ENCODE peak calls at places on chromosomes 12 and 14, in nine cellular contexts. A is cardiac muscle cell, V is MCF 10A, L is upper lobe of right lung, F is Calu3, K is transverse colon, E is HFFc6, W is B cell, J is tibial nerve. D is an unnamed sample.

GRCh38 chr12:130483616-130484180 is 146.0 kb downstream of the PIWIL1 start:
- DNase-seq in A (no peak), V (no peak), E (no peak), L (no peak), W (no peak), J (no peak), K (no peak), F (no peak), D (no peak)

GRCh38 chr12:47017041-47017713 is 62.2 kb upstream of the PCED1B start:
- DNase-seq in A (no peak), E (no peak), W (no peak), J (no peak), L (no peak), V (no peak), F (no peak), K (no peak), D (no peak)

GRCh38 chr12:131639270-131639940 is 71.5 kb upstream of the SFSWAP start:
- DNase-seq in E (no peak), L (no peak), A (no peak), V (no peak), K (no peak), F (no peak), J (no peak), W (no peak), D (no peak)

GRCh38 chr12:82524020-82524419 is 162.7 kb upstream of the TMTC2 start:
- DNase-seq in W (no peak), V (no peak), L (no peak), A (no peak), J (no peak), K (no peak), E (no peak), F (peak), D (no peak)

GRCh38 chr12:95168746-95169145 is 48.5 kb downstream of the FGD6 start:
- DNase-seq in F (no peak), L (no peak), A (no peak), J (no peak), V (no peak), W (no peak), K (no peak), E (no peak), D (no peak)

GRCh38 chr12:30700216-30700900 is 4.7 kb upstream of the IPO8 start:
- DNase-seq in F (no peak), K (no peak), V (no peak), E (no peak), J (no peak), W (no peak), L (no peak), A (peak), D (no peak)

GRCh38 chr14:92958373-92959188 is 35.6 kb downstream of the CHGA start:
- DNase-seq in A (no peak), K (no peak), F (no peak), V (no peak), E (no peak), W (no peak), L (no peak), J (no peak), D (no peak)

GRCh38 chr12:75969768-75970167 is 61.8 kb downstream of the PHLDA1 start:
- DNase-seq in A (peak), K (no peak), E (no peak), F (no peak), V (peak), L (no peak), J (no peak), W (no peak), D (no peak)

GRCh38 chr12:29639893-29640495 is 142.5 kb upstream of the OVCH1 start:
- DNase-seq in V (no peak), L (no peak), K (no peak), W (no peak), J (no peak), F (no peak), E (no peak), A (peak), D (no peak)

GRCh38 chr14:36656769-36657408 is 4.8 kb upstream of the PAX9 start:
- DNase-seq in F (no peak), V (no peak), J (no peak), E (no peak), A (no peak), L (no peak), K (no peak), W (no peak), D (no peak)

GRCh38 chr14:92986254-92987147 is 63.6 kb downstream of the CHGA start:
- DNase-seq in F (peak), V (peak), A (peak), L (no peak), J (no peak), K (no peak), E (peak), W (no peak), D (no peak)

GRCh38 chr14:44778562-44778961 is 183.2 kb downstream of the KLHL28 start:
- DNase-seq in E (no peak), V (no peak), F (no peak), J (no peak), A (peak), K (no peak), W (no peak), L (no peak), D (no peak)

GRCh38 chr12:4450551-4451112 is 5.0 kb upstream of the FGF6 start:
- DNase-seq in L (no peak), V (no peak), K (no peak), W (no peak), F (no peak), E (no peak), J (no peak), A (no peak), D (peak)

GRCh38 chr14:104820669-104821228 is 19.8 kb downstream of the ZBTB42 start:
- DNase-seq in J (no peak), W (no peak), E (peak), F (peak), K (peak), V (peak), L (peak), A (peak), D (peak)
- TF ChIP-seq CTCF in J (peak), W (no peak), E (peak), F (peak), K (peak), V (peak), L (peak), A (peak), D (peak)

GRCh38 chr14:103296987-103297386 is 37.0 kb upstream of the EIF5 start:
- DNase-seq in K (no peak), F (no peak), W (no peak), L (no peak), E (no peak), J (no peak), A (no peak), V (no peak), D (no peak)
- TF ChIP-seq CTCF in K (no peak), F (no peak), W (no peak), L (no peak), E (peak), J (no peak), A (no peak), V (no peak), D (no peak)

GRCh38 chr14:59278111-59278510 is 89.6 kb downstream of the DAAM1 start:
- DNase-seq in A (peak), E (peak), J (no peak), K (no peak), V (peak), L (no peak), W (no peak), F (peak), D (no peak)

GRCh38 chr14:59274991-59275391 is 86.5 kb downstream of the DAAM1 start:
- DNase-seq in L (peak), A (no peak), V (peak), J (no peak), E (no peak), W (peak), F (peak), K (no peak), D (no peak)

GRCh38 chr14:59276235-59276634 is 87.8 kb downstream of the DAAM1 start:
- DNase-seq in K (no peak), V (no peak), A (no peak), E (no peak), F (no peak), W (no peak), J (no peak), L (no peak), D (no peak)

GRCh38 chr14:59275668-59276067 is 87.2 kb downstream of the DAAM1 start:
- DNase-seq in L (no peak), A (peak), W (no peak), K (no peak), J (no peak), F (no peak), V (peak), E (peak), D (no peak)

DNA sequence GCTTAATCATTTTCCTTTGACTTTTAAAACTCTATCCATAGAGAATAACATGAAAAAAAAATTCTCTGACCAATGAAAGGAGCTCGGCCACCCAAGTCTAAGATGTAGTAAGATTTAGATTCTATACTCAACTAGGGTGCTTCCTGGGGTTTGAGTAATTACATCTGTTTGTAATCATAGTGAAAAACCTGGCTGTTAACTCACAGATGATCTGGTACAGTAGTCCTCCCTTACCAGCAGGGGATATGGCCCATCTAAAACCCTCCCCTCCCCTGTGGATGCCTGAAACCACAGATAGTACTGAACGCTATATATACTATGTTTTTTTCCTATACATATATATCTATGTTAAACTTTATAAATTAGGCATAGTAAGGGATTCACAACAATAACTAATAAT is 89.2 kb downstream of the DAAM1 start:
- DNase-seq in E (no peak), K (no peak), F (no peak), V (no peak), A (no peak), J (no peak), L (no peak), W (no peak), D (no peak)
- TF ChIP-seq CTCF in E (peak), K (no peak), F (no peak), V (no peak), A (no peak), J (no peak), L (no peak), W (no peak), D (no peak)

DNA sequence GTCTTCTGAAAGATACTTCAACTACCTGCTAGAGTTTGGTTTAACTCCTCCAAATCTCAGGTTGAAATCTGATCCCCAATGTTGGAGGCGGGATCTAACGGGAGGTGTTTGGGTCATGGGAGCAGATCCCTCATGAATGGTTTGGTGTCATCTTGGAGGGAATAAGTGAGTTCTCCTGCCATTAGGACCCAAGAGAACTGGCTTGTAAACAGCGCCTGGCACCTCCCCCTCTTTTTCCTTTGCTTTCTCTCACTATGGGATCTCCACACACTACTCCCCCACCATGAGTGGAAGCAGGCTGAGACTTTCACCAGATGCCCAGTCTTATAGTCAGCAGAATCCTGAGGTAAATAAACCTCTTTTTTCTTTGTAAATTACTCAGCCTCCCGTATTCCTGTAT is 2.5 kb downstream of the CNIH1 start:
- DNase-seq in A (no peak), L (no peak), J (no peak), F (no peak), V (peak), E (no peak), W (no peak), K (no peak), D (no peak)
- TF ChIP-seq CTCF in A (no peak), L (no peak), J (no peak), F (no peak), V (no peak), E (no peak), W (no peak), K (no peak), D (no peak)

DNA sequence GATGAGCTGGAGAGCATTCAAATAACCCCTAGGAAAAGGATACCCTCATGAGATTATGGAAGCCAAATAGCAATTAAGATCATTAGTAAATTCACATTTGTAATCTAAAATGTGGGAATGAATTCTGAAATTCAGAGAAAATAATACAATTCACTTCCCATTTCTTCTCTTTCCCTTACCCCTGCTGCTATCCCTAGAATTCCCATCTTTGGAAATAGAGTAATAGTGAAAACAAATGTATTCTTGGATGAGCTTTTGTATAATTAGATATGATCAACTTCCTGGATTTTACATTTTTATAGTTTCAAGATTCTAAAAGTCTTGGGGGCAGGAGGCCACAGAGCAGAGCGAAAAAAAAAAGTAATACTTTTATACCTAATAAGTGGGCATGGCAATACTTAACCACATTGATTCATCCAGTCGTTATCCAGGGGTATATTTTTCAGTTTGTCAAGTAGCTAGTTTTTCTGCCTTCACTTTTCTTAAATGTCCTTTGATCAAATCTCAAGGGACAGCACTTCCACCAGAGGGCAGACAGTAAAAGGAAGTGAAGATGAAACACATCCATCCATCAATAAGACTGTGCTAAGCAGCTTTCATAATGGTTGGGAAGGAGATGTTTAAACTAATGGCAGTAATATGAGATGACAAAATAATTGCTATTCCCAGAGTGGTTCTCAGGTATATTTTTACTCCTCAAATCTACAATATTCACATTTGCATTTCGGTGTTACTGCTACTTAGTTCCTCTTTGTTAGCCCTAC is 401.3 kb downstream of the DIO2 start:
- DNase-seq in W (no peak), F (peak), J (no peak), E (no peak), K (peak), L (no peak), V (peak), A (peak), D (no peak)
- TF ChIP-seq CTCF in W (no peak), F (peak), J (no peak), E (peak), K (peak), L (no peak), V (peak), A (no peak), D (peak)

GRCh38 chr12:115898670-115899069 is 378.8 kb downstream of the MED13L start:
- DNase-seq in A (no peak), K (no peak), F (no peak), V (no peak), W (no peak), J (no peak), L (no peak), E (peak), D (no peak)
- TF ChIP-seq CTCF in A (no peak), K (no peak), F (no peak), V (no peak), W (no peak), J (no peak), L (no peak), E (peak), D (no peak)

DNA sequence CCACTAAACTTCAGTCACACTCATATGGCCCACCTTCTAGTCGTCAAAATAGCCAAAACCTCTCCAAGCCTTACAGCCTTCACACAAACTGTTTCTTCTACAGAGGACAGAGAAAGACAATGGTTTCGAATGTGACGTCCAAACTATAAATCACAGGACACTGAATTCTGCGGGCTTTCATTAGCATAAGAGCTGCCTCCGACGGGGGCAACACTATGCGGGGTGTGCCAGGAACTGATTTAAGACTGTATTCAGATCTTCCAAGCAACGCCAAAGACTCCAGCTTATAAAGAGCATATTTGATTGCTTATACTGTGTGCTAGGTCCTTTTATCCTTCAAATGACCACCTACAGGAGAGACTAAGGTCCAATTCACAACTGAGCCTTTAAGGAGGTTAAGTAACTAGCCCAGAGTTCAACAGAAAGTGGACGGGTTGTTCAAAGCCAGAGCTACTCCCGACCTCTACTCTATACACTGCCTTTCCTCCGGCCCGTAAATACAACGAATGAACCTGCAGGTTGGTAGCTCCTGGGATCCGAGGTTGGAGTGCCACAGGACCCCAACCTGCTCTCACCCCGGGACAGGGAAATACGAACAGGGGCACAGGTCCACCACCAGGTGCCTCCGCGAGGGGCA is 574 bp downstream of the L2HGDH start:
- DNase-seq in L (no peak), J (no peak), F (peak), V (no peak), E (no peak), W (no peak), K (no peak), A (no peak), D (no peak)
- TF ChIP-seq CTCF in L (peak), J (peak), F (no peak), V (peak), E (no peak), W (no peak), K (peak), A (peak), D (peak)

GRCh38 chr12:55996201-55996714 is 818 bp upstream of the SUOX start:
- DNase-seq in L (no peak), J (peak), V (peak), K (peak), F (peak), A (peak), W (peak), E (peak), D (no peak)
- TF ChIP-seq CTCF in L (peak), J (peak), V (peak), K (peak), F (peak), A (peak), W (peak), E (peak), D (peak)

GRCh38 chr14:64232944-64233343 is 61.2 kb downstream of the ESR2 start:
- DNase-seq in E (no peak), A (no peak), J (no peak), L (no peak), V (no peak), W (no peak), F (no peak), K (no peak), D (no peak)

GRCh38 chr14:64233791-64234190 is 60.4 kb downstream of the ESR2 start:
- DNase-seq in L (no peak), E (no peak), V (no peak), K (no peak), J (no peak), A (no peak), W (no peak), F (no peak), D (no peak)

GRCh38 chr14:64234877-64235651 is 59.1 kb downstream of the ESR2 start:
- DNase-seq in E (no peak), A (peak), L (no peak), K (peak), V (peak), F (no peak), J (no peak), W (peak), D (no peak)

GRCh38 chr14:64235652-64236640 is 58.2 kb downstream of the ESR2 start:
- DNase-seq in L (no peak), A (no peak), E (no peak), W (peak), K (peak), J (no peak), F (no peak), V (no peak), D (no peak)

GRCh38 chr14:64238049-64238448 is 56.1 kb downstream of the ESR2 start:
- DNase-seq in A (no peak), L (no peak), W (no peak), E (no peak), F (no peak), J (no peak), V (no peak), K (no peak), D (no peak)
- TF ChIP-seq CTCF in A (no peak), L (no peak), W (no peak), E (no peak), F (no peak), J (no peak), V (no peak), K (no peak), D (no peak)

D was measured in osteocyte.